ENCODE peak calls at places on chromosomes 5 and 9, in seven cellular contexts. One of them, this sample, is unnamed.

GRCh38 chr5:16574789-16575785 is 41.7 kb downstream of the RETREG1 start:
- DNase-seq in mesendoderm: peak; percentile 38
- DNase-seq in ovary: no peak
- DNase-seq in CD8-positive, alpha-beta memory T cell: no peak
- DNase-seq in A549: no peak
- DNase-seq in PC-3: peak; percentile 95
- DNase-seq in aorta: peak; percentile 55
- DNase-seq in this sample: no peak

GRCh38 chr5:44294492-44294891 is 94.7 kb downstream of the FGF10 start:
- DNase-seq in mesendoderm: no peak
- DNase-seq in ovary: peak; percentile 26
- DNase-seq in CD8-positive, alpha-beta memory T cell: no peak
- DNase-seq in A549: no peak
- DNase-seq in PC-3: peak; percentile 7
- DNase-seq in aorta: peak; percentile 57
- DNase-seq in this sample: peak; percentile 10

GRCh38 chr9:107213561-107214028 is 69.5 kb upstream of the RAD23B start:
- DNase-seq in mesendoderm: peak; percentile 91
- DNase-seq in ovary: no peak
- DNase-seq in CD8-positive, alpha-beta memory T cell: no peak
- DNase-seq in A549: peak; percentile 73
- DNase-seq in PC-3: peak; percentile 70
- DNase-seq in aorta: no peak
- DNase-seq in this sample: no peak

GRCh38 chr9:126401581-126401980 is 75.0 kb downstream of the MVB12B start:
- DNase-seq in mesendoderm: no peak
- DNase-seq in ovary: no peak
- DNase-seq in CD8-positive, alpha-beta memory T cell: no peak
- DNase-seq in A549: no peak
- DNase-seq in PC-3: no peak
- DNase-seq in aorta: peak; percentile 20
- DNase-seq in this sample: no peak

GRCh38 chr9:73743826-73744225 is 592.2 kb downstream of the ANXA1 start:
- DNase-seq in mesendoderm: no peak
- DNase-seq in ovary: no peak
- DNase-seq in CD8-positive, alpha-beta memory T cell: no peak
- DNase-seq in A549: no peak
- DNase-seq in PC-3: no peak
- DNase-seq in aorta: no peak
- DNase-seq in this sample: no peak

GRCh38 chr5:92930057-92930456 is 651.0 kb downstream of the NR2F1-AS1 start:
- DNase-seq in mesendoderm: no peak
- DNase-seq in ovary: no peak
- DNase-seq in CD8-positive, alpha-beta memory T cell: no peak
- DNase-seq in A549: no peak
- DNase-seq in PC-3: no peak
- DNase-seq in aorta: no peak
- DNase-seq in this sample: no peak

GRCh38 chr5:112548246-112548982 is 129.3 kb upstream of the EPB41L4A start:
- DNase-seq in mesendoderm: no peak
- DNase-seq in ovary: no peak
- DNase-seq in CD8-positive, alpha-beta memory T cell: no peak
- DNase-seq in A549: no peak
- DNase-seq in PC-3: peak; percentile 54
- DNase-seq in aorta: peak; percentile 54
- DNase-seq in this sample: no peak

GRCh38 chr9:108512426-108513173 is 343.2 kb downstream of the ACTL7B start:
- DNase-seq in mesendoderm: peak; percentile 32
- DNase-seq in ovary: no peak
- DNase-seq in CD8-positive, alpha-beta memory T cell: no peak
- DNase-seq in A549: no peak
- DNase-seq in PC-3: no peak
- DNase-seq in aorta: no peak
- DNase-seq in this sample: no peak

GRCh38 chr5:91301459-91301858 is 81.7 kb downstream of the ARRDC3 start:
- DNase-seq in mesendoderm: no peak
- DNase-seq in ovary: no peak
- DNase-seq in CD8-positive, alpha-beta memory T cell: no peak
- DNase-seq in A549: no peak
- DNase-seq in PC-3: no peak
- DNase-seq in aorta: no peak
- DNase-seq in this sample: no peak

GRCh38 chr5:108726446-108727091 is 21.1 kb upstream of the FER start:
- DNase-seq in mesendoderm: no peak
- DNase-seq in ovary: no peak
- DNase-seq in CD8-positive, alpha-beta memory T cell: no peak
- DNase-seq in A549: no peak
- DNase-seq in PC-3: peak; percentile 11
- DNase-seq in aorta: no peak
- DNase-seq in this sample: no peak

GRCh38 chr9:124767830-124768229 is 3.3 kb downstream of the NR6A1 start:
- DNase-seq in mesendoderm: no peak
- DNase-seq in ovary: no peak
- DNase-seq in CD8-positive, alpha-beta memory T cell: no peak
- DNase-seq in A549: no peak
- DNase-seq in PC-3: no peak
- DNase-seq in aorta: no peak
- DNase-seq in this sample: no peak

GRCh38 chr5:153565822-153566221 is 75.4 kb downstream of the GRIA1 start:
- DNase-seq in mesendoderm: no peak
- DNase-seq in ovary: no peak
- DNase-seq in CD8-positive, alpha-beta memory T cell: no peak
- DNase-seq in A549: no peak
- DNase-seq in PC-3: peak; percentile 60
- DNase-seq in aorta: no peak
- DNase-seq in this sample: no peak

GRCh38 chr5:4628645-4629385 is 511.3 kb upstream of the ADAMTS16 start:
- DNase-seq in mesendoderm: no peak
- DNase-seq in ovary: no peak
- DNase-seq in CD8-positive, alpha-beta memory T cell: no peak
- DNase-seq in A549: no peak
- DNase-seq in PC-3: no peak
- DNase-seq in aorta: no peak
- DNase-seq in this sample: no peak

GRCh38 chr5:147869112-147869511 is 9.4 kb upstream of the SCGB3A2 start:
- DNase-seq in mesendoderm: peak; percentile 95
- DNase-seq in ovary: no peak
- DNase-seq in CD8-positive, alpha-beta memory T cell: no peak
- DNase-seq in A549: no peak
- DNase-seq in PC-3: no peak
- DNase-seq in aorta: no peak
- DNase-seq in this sample: no peak

GRCh38 chr9:84538879-84539278 is 130.7 kb upstream of the NTRK2 start:
- DNase-seq in mesendoderm: no peak
- DNase-seq in ovary: no peak
- DNase-seq in CD8-positive, alpha-beta memory T cell: no peak
- DNase-seq in A549: no peak
- DNase-seq in PC-3: no peak
- DNase-seq in aorta: no peak
- DNase-seq in this sample: no peak

GRCh38 chr5:135497971-135498661 is 37.6 kb downstream of the NEUROG1 start:
- DNase-seq in mesendoderm: no peak
- DNase-seq in ovary: no peak
- DNase-seq in CD8-positive, alpha-beta memory T cell: no peak
- DNase-seq in A549: no peak
- DNase-seq in PC-3: peak; percentile 47
- DNase-seq in aorta: no peak
- DNase-seq in this sample: no peak

GRCh38 chr9:95087659-95088242 is 229.8 kb downstream of the FANCC start:
- DNase-seq in mesendoderm: no peak
- DNase-seq in ovary: no peak
- DNase-seq in CD8-positive, alpha-beta memory T cell: no peak
- DNase-seq in A549: peak; percentile 42
- DNase-seq in PC-3: peak; percentile 32
- DNase-seq in aorta: peak; percentile 56
- DNase-seq in this sample: peak; percentile 78

GRCh38 chr5:73422164-73422563 is 26.4 kb downstream of the FOXD1 start:
- DNase-seq in mesendoderm: peak; percentile 59
- DNase-seq in ovary: no peak
- DNase-seq in CD8-positive, alpha-beta memory T cell: no peak
- DNase-seq in A549: no peak
- DNase-seq in PC-3: no peak
- DNase-seq in aorta: no peak
- DNase-seq in this sample: no peak

GRCh38 chr5:170986598-170986997 is 124.8 kb downstream of the RANBP17 start:
- DNase-seq in mesendoderm: peak; percentile 6
- DNase-seq in ovary: no peak
- DNase-seq in CD8-positive, alpha-beta memory T cell: no peak
- DNase-seq in A549: no peak
- DNase-seq in PC-3: peak; percentile 29
- DNase-seq in aorta: no peak
- DNase-seq in this sample: no peak

GRCh38 chr5:76867027-76867426 is 17.2 kb downstream of the S100Z start:
- DNase-seq in mesendoderm: no peak
- DNase-seq in ovary: no peak
- DNase-seq in CD8-positive, alpha-beta memory T cell: no peak
- DNase-seq in A549: no peak
- DNase-seq in PC-3: no peak
- DNase-seq in aorta: no peak
- DNase-seq in this sample: no peak

GRCh38 chr5:176844706-176845391 is 34.5 kb downstream of the UNC5A start:
- DNase-seq in mesendoderm: no peak
- DNase-seq in ovary: no peak
- DNase-seq in CD8-positive, alpha-beta memory T cell: no peak
- DNase-seq in A549: no peak
- DNase-seq in PC-3: peak; percentile 66
- DNase-seq in aorta: no peak
- DNase-seq in this sample: no peak

GRCh38 chr5:81893961-81894360 is 77.9 kb upstream of the ATG10 start:
- DNase-seq in mesendoderm: no peak
- DNase-seq in ovary: no peak
- DNase-seq in CD8-positive, alpha-beta memory T cell: no peak
- DNase-seq in A549: no peak
- DNase-seq in PC-3: no peak
- DNase-seq in aorta: no peak
- DNase-seq in this sample: no peak

GRCh38 chr9:72459308-72459707 is 62.1 kb upstream of the TMC1 start:
- DNase-seq in mesendoderm: no peak
- DNase-seq in ovary: no peak
- DNase-seq in CD8-positive, alpha-beta memory T cell: no peak
- DNase-seq in A549: no peak
- DNase-seq in PC-3: no peak
- DNase-seq in aorta: no peak
- DNase-seq in this sample: no peak

GRCh38 chr5:59062986-59063683 is 480.3 kb downstream of the RAB3C start:
- DNase-seq in mesendoderm: no peak
- DNase-seq in ovary: no peak
- DNase-seq in CD8-positive, alpha-beta memory T cell: no peak
- DNase-seq in A549: peak; percentile 35
- DNase-seq in PC-3: peak; percentile 62
- DNase-seq in aorta: no peak
- DNase-seq in this sample: no peak

GRCh38 chr5:120465281-120465961 is 1.3 kb downstream of the PRR16 start:
- DNase-seq in mesendoderm: peak; percentile 77
- DNase-seq in ovary: peak; percentile 71
- DNase-seq in CD8-positive, alpha-beta memory T cell: no peak
- DNase-seq in A549: no peak
- DNase-seq in PC-3: peak; percentile 39
- DNase-seq in aorta: peak; percentile 71
- DNase-seq in this sample: no peak
- H3K27ac ChIP-seq in mesendoderm: no peak overlapping the region
- H3K27ac ChIP-seq in ovary: peak overlapping the region; percentile 17
- H3K27ac ChIP-seq in CD8-positive, alpha-beta memory T cell: no peak overlapping the region
- H3K27ac ChIP-seq in A549: no peak overlapping the region
- H3K27ac ChIP-seq in PC-3: no peak overlapping the region
- H3K27ac ChIP-seq in aorta: peak overlapping the region; percentile 84
- H3K27ac ChIP-seq in this sample: no peak overlapping the region

GRCh38 chr5:6456766-6457370 is 8.2 kb downstream of the UBE2QL1 start:
- DNase-seq in mesendoderm: no peak
- DNase-seq in ovary: no peak
- DNase-seq in CD8-positive, alpha-beta memory T cell: no peak
- DNase-seq in A549: no peak
- DNase-seq in PC-3: no peak
- DNase-seq in aorta: no peak
- DNase-seq in this sample: no peak
- H3K27ac ChIP-seq in mesendoderm: no peak overlapping the region
- H3K27ac ChIP-seq in ovary: no peak overlapping the region
- H3K27ac ChIP-seq in CD8-positive, alpha-beta memory T cell: no peak overlapping the region
- H3K27ac ChIP-seq in A549: no peak overlapping the region
- H3K27ac ChIP-seq in PC-3: no peak overlapping the region
- H3K27ac ChIP-seq in aorta: no peak overlapping the region
- H3K27ac ChIP-seq in this sample: no peak overlapping the region

DNA sequence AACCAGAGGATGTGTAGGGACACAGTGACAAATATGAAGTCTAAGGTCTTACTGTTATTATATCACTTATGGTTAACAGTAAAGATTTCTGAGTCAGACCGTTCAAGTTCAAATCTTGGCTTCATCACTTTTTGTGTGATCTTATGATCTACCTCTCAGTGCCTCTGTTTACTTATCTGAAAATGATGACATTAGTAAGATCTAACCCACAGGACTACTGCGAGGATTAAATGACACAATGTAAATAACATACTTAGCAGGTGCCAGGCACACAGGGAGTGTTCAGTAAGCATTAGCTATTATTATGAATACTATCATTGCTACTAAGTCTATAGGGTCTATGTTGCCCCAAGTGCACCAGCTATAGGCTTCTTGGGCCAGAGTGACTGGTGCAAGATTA is 2.0 kb downstream of the IRF1 start:
- DNase-seq in mesendoderm: no peak
- DNase-seq in ovary: no peak
- DNase-seq in CD8-positive, alpha-beta memory T cell: no peak
- DNase-seq in A549: no peak
- DNase-seq in PC-3: peak; percentile 60
- DNase-seq in aorta: no peak
- DNase-seq in this sample: no peak
- H3K27ac ChIP-seq in mesendoderm: no peak overlapping the region
- H3K27ac ChIP-seq in ovary: no peak overlapping the region
- H3K27ac ChIP-seq in CD8-positive, alpha-beta memory T cell: peak overlapping the region; percentile 96
- H3K27ac ChIP-seq in A549: no peak overlapping the region
- H3K27ac ChIP-seq in PC-3: no peak overlapping the region
- H3K27ac ChIP-seq in aorta: no peak overlapping the region
- H3K27ac ChIP-seq in this sample: no peak overlapping the region

DNA sequence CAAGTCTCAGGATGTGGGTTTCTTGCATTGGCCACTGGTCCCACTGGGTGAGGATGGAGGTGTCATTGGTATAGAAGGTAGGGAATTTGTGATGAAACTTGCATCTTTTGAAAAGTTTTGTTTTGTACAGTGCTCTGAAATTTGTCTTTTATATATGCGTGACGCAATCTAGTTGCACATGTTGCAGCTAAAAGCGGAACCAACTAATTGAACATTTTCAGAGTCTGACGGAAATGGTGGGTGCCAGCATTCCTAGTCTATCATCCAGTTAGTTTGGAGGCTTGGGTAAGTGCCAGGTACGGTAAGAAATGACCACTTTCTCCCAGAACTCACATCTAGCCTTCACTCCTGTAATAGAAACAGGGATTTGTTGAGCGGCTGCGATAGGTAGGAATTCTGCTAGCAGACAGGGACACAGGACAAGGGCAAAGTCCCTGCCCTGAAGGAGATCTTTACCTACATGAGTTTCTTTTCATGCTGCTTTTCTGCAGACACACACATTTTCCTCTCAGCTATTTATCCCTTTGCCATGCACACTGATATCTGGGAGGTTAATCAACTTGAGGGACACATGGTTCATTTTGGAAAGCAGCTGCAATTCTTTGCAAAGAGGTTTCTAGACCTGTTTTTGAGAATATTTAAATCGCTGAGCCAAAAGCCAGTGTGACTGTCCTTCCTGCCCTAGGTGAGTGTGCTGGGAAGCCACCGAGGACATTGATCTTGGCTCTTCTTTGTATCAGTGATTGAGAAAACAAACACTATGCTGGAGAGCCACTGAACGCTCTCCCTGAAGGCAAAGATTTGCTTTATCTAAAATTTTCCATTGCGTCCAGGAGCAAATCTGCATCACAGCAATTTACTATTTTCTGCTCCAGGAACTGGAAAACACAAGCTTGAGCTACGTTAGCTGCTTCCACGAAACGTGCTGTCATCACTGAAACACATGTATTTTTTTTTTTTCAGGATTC is 89.7 kb downstream of the DAP start:
- DNase-seq in mesendoderm: no peak
- DNase-seq in ovary: no peak
- DNase-seq in CD8-positive, alpha-beta memory T cell: no peak
- DNase-seq in A549: no peak
- DNase-seq in PC-3: no peak
- DNase-seq in aorta: no peak
- DNase-seq in this sample: no peak
- H3K27ac ChIP-seq in mesendoderm: no peak overlapping the region
- H3K27ac ChIP-seq in ovary: no peak overlapping the region
- H3K27ac ChIP-seq in CD8-positive, alpha-beta memory T cell: no peak overlapping the region
- H3K27ac ChIP-seq in A549: no peak overlapping the region
- H3K27ac ChIP-seq in PC-3: no peak overlapping the region
- H3K27ac ChIP-seq in aorta: no peak overlapping the region
- H3K27ac ChIP-seq in this sample: peak overlapping the region; percentile 31